ENCODE peak calls at places on chromosomes 16 and 17, in six cellular contexts. K is GM12865, H is hepatocyte, M is body of pancreas, Q is colonic mucosa, G is mesendoderm. E is an unnamed sample.
A peak's percentile ranks its signal among the peaks of the same experiment; 100 is the strongest.

GRCh38 chr17:69575346-69575761 is 160.9 kb downstream of the MAP2K6 start:
- DNase-seq in G (no peak), Q (no peak), K (peak; percentile 34), H (no peak), M (peak; percentile 6), E (no peak)

GRCh38 chr16:23556881-23557778 is at the start of the genes EARS2 and UBFD1:
- DNase-seq in G (peak; percentile 99), K (peak; percentile 99), M (peak; percentile 99), H (peak; percentile 99), Q (peak; percentile 99), E (peak; percentile 98)

GRCh38 chr17:80790021-80790765 is 201.4 kb upstream of the CHMP6 start:
- DNase-seq in K (peak; percentile 87), H (no peak), G (no peak), Q (no peak), M (no peak), E (peak; percentile 21)

GRCh38 chr17:61551255-61551742 is 39.7 kb downstream of the NACA2 start:
- DNase-seq in H (peak; percentile 63), M (no peak), K (peak; percentile 5), Q (no peak), G (peak; percentile 34), E (no peak)

GRCh38 chr16:88973007-88973410 is 4.0 kb downstream of the CBFA2T3 start:
- DNase-seq in Q (no peak), G (peak; percentile 27), M (no peak), K (no peak), H (peak; percentile 27), E (no peak)

GRCh38 chr17:48592592-48592991 is 987 bp downstream of the HOXB5 start:
- DNase-seq in G (no peak), M (no peak), Q (no peak), H (no peak), K (no peak), E (no peak)

GRCh38 chr17:5812590-5812989 is 228.3 kb upstream of the NLRP1 start:
- DNase-seq in H (no peak), G (no peak), M (no peak), Q (no peak), K (no peak), E (no peak)

GRCh38 chr17:55466671-55467070 is 44.6 kb downstream of the SMIM36 start:
- DNase-seq in Q (no peak), K (peak; percentile 41), H (no peak), M (no peak), G (peak; percentile 45), E (no peak)

GRCh38 chr16:1450218-1450617 is 5.9 kb upstream of the CCDC154 start:
- DNase-seq in H (no peak), K (no peak), Q (no peak), G (no peak), M (no peak), E (no peak)

GRCh38 chr17:54505404-54505803 is 395.2 kb upstream of the TOM1L1 start:
- DNase-seq in M (no peak), G (no peak), Q (no peak), H (no peak), K (no peak), E (no peak)

GRCh38 chr17:70855401-70856054 is 686.2 kb downstream of the KCNJ2 start:
- DNase-seq in Q (no peak), G (no peak), H (no peak), M (peak; percentile 54), K (no peak), E (no peak)

GRCh38 chr17:81731271-81731670 is 19.2 kb downstream of the SLC25A10 start:
- DNase-seq in K (no peak), H (peak; percentile 68), G (no peak), Q (no peak), M (no peak), E (no peak)

GRCh38 chr16:68257906-68258800 is 6.2 kb upstream of the SLC7A6 start:
- DNase-seq in K (no peak), M (no peak), H (peak; percentile 87), Q (peak; percentile 65), G (no peak), E (no peak)

GRCh38 chr17:81200695-81201580 is 21.8 kb downstream of the CEP131 start:
- DNase-seq in H (peak; percentile 87), G (peak; percentile 76), K (peak; percentile 64), Q (peak; percentile 75), M (peak; percentile 90), E (no peak)

GRCh38 chr17:60577147-60577925 is 22.7 kb upstream of the PPM1D start:
- DNase-seq in G (no peak), Q (peak; percentile 38), M (peak; percentile 43), H (peak; percentile 46), K (peak; percentile 51), E (no peak)

GRCh38 chr16:58024673-58025350 is 742 bp upstream of the MMP15 start:
- DNase-seq in M (peak; percentile 84), Q (peak; percentile 94), K (peak; percentile 24), H (peak; percentile 85), G (peak; percentile 84), E (peak; percentile 63)

DNA sequence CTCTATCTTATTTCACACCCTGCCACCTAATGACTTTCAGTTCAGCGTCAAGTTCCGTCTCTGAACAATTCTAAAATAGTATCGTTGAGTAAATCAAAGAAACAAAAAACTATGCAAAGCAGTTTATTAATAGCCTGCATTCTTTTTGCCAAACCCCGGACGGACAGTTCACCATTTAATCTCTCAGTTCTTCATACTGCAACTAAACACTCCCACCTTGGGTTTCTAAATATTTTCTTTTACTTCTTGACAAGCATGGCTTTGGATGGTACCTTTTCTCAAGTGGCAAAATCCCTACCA is 1.2 kb downstream of the MYH11 start:
- DNase-seq in Q (no peak), K (peak; percentile 73), H (no peak), M (no peak), G (no peak), E (no peak)
- H3K4me3 ChIP-seq in Q (peak overlapping the region; percentile 24), K (no peak overlapping the region), H (no peak overlapping the region), M (no peak overlapping the region), G (no peak overlapping the region), E (no peak overlapping the region)

GRCh38 chr17:45312477-45313418 is 4.1 kb downstream of the MAP3K14 start:
- DNase-seq in G (no peak), H (no peak), M (no peak), Q (no peak), K (peak; percentile 60), E (no peak)
- H3K4me3 ChIP-seq in G (no peak overlapping the region), H (no peak overlapping the region), M (no peak overlapping the region), Q (no peak overlapping the region), K (peak overlapping the region; percentile 66), E (no peak overlapping the region)

GRCh38 chr16:6016530-6017184 is 919.1 kb upstream of the EEF2KMT start:
- DNase-seq in H (peak; percentile 81), K (no peak), M (peak; percentile 13), Q (no peak), G (peak; percentile 84), E (no peak)

GRCh38 chr16:6020162-6020980 is 922.8 kb upstream of the EEF2KMT start:
- DNase-seq in M (no peak), K (no peak), H (no peak), G (peak; percentile 14), Q (no peak), E (peak; percentile 65)

GRCh38 chr16:6018848-6019489 is 921.4 kb upstream of the EEF2KMT start:
- DNase-seq in M (no peak), Q (no peak), H (peak; percentile 9), G (peak; percentile 14), K (no peak), E (no peak)

GRCh38 chr16:6021544-6021943 is 923.9 kb upstream of the EEF2KMT start:
- DNase-seq in H (no peak), M (no peak), Q (no peak), K (no peak), G (no peak), E (no peak)

DNA sequence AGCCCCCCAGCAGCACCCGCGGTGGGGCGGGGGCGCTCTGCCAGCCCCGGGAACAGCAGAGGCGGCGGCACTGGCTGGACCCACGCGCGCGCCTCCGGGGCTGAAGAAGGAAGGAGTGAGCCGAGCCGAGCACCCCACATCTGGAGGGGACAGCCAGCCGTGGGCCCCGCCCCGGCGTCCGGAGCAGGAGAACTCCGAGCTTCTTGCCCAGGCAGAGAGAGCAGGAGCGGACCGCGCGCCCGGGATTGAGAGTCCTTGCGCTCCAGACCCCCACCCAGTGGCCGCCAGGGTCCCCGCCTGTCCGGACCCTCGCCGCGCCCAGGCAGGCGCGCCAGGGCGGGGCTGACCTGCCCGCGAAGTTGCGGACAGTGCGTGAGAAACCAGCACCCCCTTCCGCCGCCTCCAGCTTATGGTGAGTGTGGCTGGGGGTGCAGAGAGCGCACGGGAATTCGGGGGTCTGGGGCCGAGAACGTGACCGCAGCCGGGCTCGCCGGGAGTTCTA is 921.9 kb upstream of the EEF2KMT start:
- DNase-seq in H (no peak), Q (no peak), K (no peak), M (no peak), G (peak; percentile 35), E (peak; percentile 75)
- H3K4me3 ChIP-seq in H (no peak overlapping the region), Q (peak overlapping the region; percentile 7), K (no peak overlapping the region), M (no peak overlapping the region), G (no peak overlapping the region), E (no peak overlapping the region)

GRCh38 chr17:31313982-31314787 is at the start of gene EVI2B:
- DNase-seq in G (no peak), K (peak; percentile 81), Q (no peak), M (peak; percentile 30), H (no peak), E (no peak)
- H3K4me3 ChIP-seq in G (no peak within 1 kb of the TSS), K (peak within 1 kb of the TSS; percentile 89), Q (peak within 1 kb of the TSS; percentile 25), M (no peak within 1 kb of the TSS), H (no peak within 1 kb of the TSS), E (peak within 1 kb of the TSS; percentile 8)

GRCh38 chr16:69924777-69925191 is 26.4 kb upstream of the CLEC18A start:
- DNase-seq in Q (no peak), H (peak; percentile 51), M (peak; percentile 65), G (peak; percentile 61), K (no peak), E (no peak)
- H3K4me3 ChIP-seq in Q (no peak overlapping the region), H (no peak overlapping the region), M (no peak overlapping the region), G (no peak overlapping the region), K (no peak overlapping the region), E (no peak overlapping the region)

DNA sequence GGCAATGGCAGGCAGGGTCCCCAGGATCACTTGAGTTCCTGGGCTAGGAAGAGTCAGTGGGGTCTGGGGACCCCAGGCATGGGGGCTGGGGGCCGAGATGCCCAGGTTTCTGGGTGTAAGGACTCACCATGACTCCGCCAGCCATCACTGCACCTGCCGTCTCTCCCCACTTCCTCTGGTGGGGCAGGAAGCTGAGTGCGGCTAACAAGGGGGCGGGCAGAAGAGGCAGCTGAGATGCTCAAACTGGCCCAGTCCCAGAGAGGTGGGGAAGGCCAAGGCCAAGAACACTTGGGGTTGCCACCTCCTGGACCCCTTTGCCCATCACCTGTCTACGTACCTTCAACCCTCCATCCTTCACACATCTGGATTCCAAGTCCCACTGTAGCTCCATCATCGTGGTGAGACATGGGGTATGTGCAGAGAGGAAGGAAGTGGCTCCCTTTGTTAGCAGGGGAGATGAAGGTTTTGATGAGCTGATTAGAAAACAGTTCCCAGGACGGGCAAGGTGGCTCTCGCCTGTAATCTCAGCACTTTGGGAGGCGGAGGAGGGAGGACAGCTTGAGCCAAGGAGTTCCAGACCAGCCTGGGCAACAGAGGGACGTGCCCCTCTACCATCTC is at the start of gene SEPTIN1:
- DNase-seq in Q (no peak), K (peak; percentile 86), H (no peak), M (no peak), G (no peak), E (no peak)
- H3K4me3 ChIP-seq in Q (no peak within 1 kb of the TSS), K (peak within 1 kb of the TSS; percentile 94), H (no peak within 1 kb of the TSS), M (no peak within 1 kb of the TSS), G (no peak within 1 kb of the TSS), E (no peak within 1 kb of the TSS)

E was measured in left lung.